ENCODE peak calls at places on chromosomes 6 and 20, in four cellular contexts. Q is M059J, E is neuronal stem cell, H is T1000. F is an unnamed sample.

GRCh38 chr6:157461000-157461915 is 80.3 kb downstream of the ZDHHC14 start:
- DNase-seq in Q (peak), E (no peak), H (no peak), F (peak)

GRCh38 chr6:130577178-130577919 is 211.5 kb downstream of the TMEM200A start:
- DNase-seq in Q (no peak), E (no peak), H (no peak), F (no peak)

GRCh38 chr6:42727084-42727601 is 4.7 kb upstream of the PRPH2 start:
- DNase-seq in Q (no peak), E (no peak), H (no peak), F (peak)

GRCh38 chr6:125375841-125376240 is 74.1 kb upstream of the HDDC2 start:
- DNase-seq in Q (no peak), E (no peak), H (no peak), F (no peak)

GRCh38 chr20:19259182-19259591 is 46.7 kb downstream of the SLC24A3 start:
- DNase-seq in Q (no peak), E (no peak), H (no peak), F (no peak)

GRCh38 chr6:131765081-131765852 is 42.6 kb upstream of the ENPP1 start:
- DNase-seq in Q (peak), E (no peak), H (no peak), F (no peak)

GRCh38 chr6:141267420-141267819 is 865.3 kb upstream of the GJE1 start:
- DNase-seq in Q (no peak), E (no peak), H (no peak), F (no peak)

GRCh38 chr6:162442675-162443074 is 284.9 kb downstream of the PRKN start:
- DNase-seq in Q (no peak), E (peak), H (no peak), F (no peak)

GRCh38 chr6:49233483-49233882 is 229.6 kb downstream of the MMUT start:
- DNase-seq in Q (peak), E (no peak), H (no peak), F (no peak)

GRCh38 chr6:166203003-166203640 is 35.5 kb upstream of the TBXT start:
- DNase-seq in Q (no peak), E (no peak), H (no peak), F (no peak)

GRCh38 chr6:116027821-116028220 is 32.9 kb downstream of the FRK start:
- DNase-seq in Q (no peak), E (no peak), H (no peak), F (no peak)

GRCh38 chr6:15264412-15264811 is 18.5 kb downstream of the JARID2 start:
- DNase-seq in Q (no peak), E (no peak), H (no peak), F (no peak)

GRCh38 chr20:47008842-47009518 is 114.3 kb downstream of the EYA2 start:
- DNase-seq in Q (no peak), E (no peak), H (no peak), F (no peak)

F was measured in activated B cell treated with CpG ODN at 0.5 μM for 24 hours.